ENCODE peak calls at places on chromosomes 4 and X, in five cellular contexts. N is H1, V is GM12878, P is HepG2, U is NT2/D1. L is an unnamed sample.
A peak's percentile ranks its signal among the peaks of the same experiment; 100 is the strongest.

GRCh38 chrX:135931644-135932487 is 38.4 kb downstream of the SAGE1 start:
- DNase-seq in N (peak; percentile 64), V (no peak), P (peak; percentile 15), U (peak; percentile 8), L (peak; percentile 49)

GRCh38 chr4:185840201-185840600 is 28.2 kb upstream of the SORBS2 start:
- DNase-seq in N (no peak), V (no peak), P (no peak), U (no peak), L (no peak)

GRCh38 chrX:143648705-143649104 is 12.8 kb upstream of the SLITRK4 start:
- DNase-seq in N (no peak), V (no peak), P (no peak), U (no peak), L (no peak)

GRCh38 chrX:71420686-71421085 is 54.5 kb downstream of the TAF1 start:
- DNase-seq in N (peak; percentile 46), V (no peak), P (no peak), U (no peak), L (no peak)

GRCh38 chr4:48939785-48940184 is 33.2 kb upstream of the OCIAD2 start:
- DNase-seq in N (no peak), V (no peak), P (no peak), U (no peak), L (no peak)

GRCh38 chrX:136867096-136867491 is 13.4 kb downstream of the RBMX start:
- DNase-seq in N (no peak), V (no peak), P (no peak), U (no peak), L (no peak)

GRCh38 chr4:89509708-89510269 is 202.2 kb upstream of the GPRIN3 start:
- DNase-seq in N (no peak), V (peak; percentile 31), P (no peak), U (no peak), L (no peak)

GRCh38 chrX:148316446-148316845 is 184.0 kb upstream of the AFF2 start:
- DNase-seq in N (no peak), V (no peak), P (no peak), U (no peak), L (no peak)

GRCh38 chr4:113040793-113041192 is 8.7 kb upstream of the ANK2 start:
- DNase-seq in N (no peak), V (no peak), P (no peak), U (no peak), L (no peak)

GRCh38 chr4:39574946-39575345 is 47.7 kb upstream of the UGDH start:
- DNase-seq in N (no peak), V (no peak), P (no peak), U (no peak), L (no peak)

GRCh38 chr4:100569196-100569595 is 51.4 kb upstream of the EMCN start:
- DNase-seq in N (no peak), V (no peak), P (no peak), U (no peak), L (no peak)

GRCh38 chr4:33882246-33882990 is 2361.9 kb downstream of the ARAP2 start:
- DNase-seq in N (no peak), V (no peak), P (no peak), U (no peak), L (no peak)

GRCh38 chrX:103329991-103330390 is at the start of gene TCEAL7:
- DNase-seq in N (no peak), V (no peak), P (no peak), U (no peak), L (no peak)

GRCh38 chr4:13143704-13144103 is 340.4 kb downstream of the RAB28 start:
- DNase-seq in N (no peak), V (no peak), P (no peak), U (no peak), L (no peak)

GRCh38 chrX:120213438-120214265 is 37.0 kb upstream of the ZBTB33 start:
- DNase-seq in N (peak; percentile 72), V (peak; percentile 36), P (peak; percentile 35), U (peak; percentile 64), L (peak; percentile 81)

GRCh38 chr4:151231915-151232595 is 44.9 kb upstream of the PRSS48 start:
- DNase-seq in N (no peak), V (no peak), P (no peak), U (no peak), L (no peak)

GRCh38 chrX:106302304-106302703 is 134.2 kb downstream of the PWWP3B start:
- DNase-seq in N (no peak), V (no peak), P (peak; percentile 41), U (no peak), L (no peak)

GRCh38 chrX:14697453-14697852 is 168.1 kb downstream of the GLRA2 start:
- DNase-seq in N (peak; percentile 55), V (no peak), P (peak; percentile 23), U (peak; percentile 40), L (peak; percentile 60)

GRCh38 chrX:68827848-68828562 is 816 bp upstream of the EFNB1 start:
- DNase-seq in N (peak; percentile 87), V (no peak), P (peak; percentile 55), U (peak; percentile 89), L (peak; percentile 80)

GRCh38 chrX:85851418-85851817 is 195.9 kb downstream of the CHM start:
- DNase-seq in N (peak; percentile 46), V (no peak), P (peak; percentile 14), U (no peak), L (peak; percentile 32)

GRCh38 chr4:94545296-94545695 is 93.6 kb downstream of the PDLIM5 start:
- DNase-seq in N (no peak), V (no peak), P (peak; percentile 71), U (no peak), L (no peak)

GRCh38 chr4:17762705-17763104 is 18.7 kb downstream of the FAM184B start:
- DNase-seq in N (no peak), V (no peak), P (peak; percentile 25), U (no peak), L (peak; percentile 34)

GRCh38 chr4:111535792-111536191 is 609.5 kb upstream of the FAM241A start:
- DNase-seq in N (no peak), V (no peak), P (no peak), U (no peak), L (no peak)

GRCh38 chr4:56129431-56129861 is 180.7 kb downstream of the CEP135 start:
- DNase-seq in N (peak; percentile 72), V (no peak), P (peak; percentile 56), U (no peak), L (peak; percentile 20)

GRCh38 chr4:146495277-146495676 is 26.5 kb downstream of the SLC10A7 start:
- DNase-seq in N (no peak), V (no peak), P (peak; percentile 1), U (no peak), L (no peak)

GRCh38 chr4:174669278-174669677 is 147.0 kb upstream of the HPGD start:
- DNase-seq in N (no peak), V (no peak), P (no peak), U (no peak), L (no peak)

GRCh38 chr4:168589154-168589553 is 92.3 kb downstream of the PALLD start:
- DNase-seq in N (no peak), V (no peak), P (no peak), U (no peak), L (no peak)

GRCh38 chr4:135672202-135672601 is 1470.6 kb upstream of the PABPC4L start:
- DNase-seq in N (no peak), V (no peak), P (no peak), U (no peak), L (no peak)

GRCh38 chrX:13835825-13836224 is 18.9 kb upstream of the GPM6B start:
- DNase-seq in N (no peak), V (no peak), P (no peak), U (no peak), L (no peak)

GRCh38 chr4:10109995-10110670 is 6.5 kb downstream of the WDR1 start:
- DNase-seq in N (no peak), V (no peak), P (no peak), U (no peak), L (no peak)

GRCh38 chr4:174423257-174423944 is 98.9 kb downstream of the HPGD start:
- DNase-seq in N (no peak), V (no peak), P (no peak), U (no peak), L (no peak)

GRCh38 chr4:68499021-68499420 is 51.8 kb downstream of the TMPRSS11E start:
- DNase-seq in N (no peak), V (no peak), P (no peak), U (no peak), L (no peak)

GRCh38 chrX:132704769-132705168 is 215.9 kb upstream of the MBNL3 start:
- DNase-seq in N (no peak), V (no peak), P (no peak), U (peak; percentile 20), L (no peak)

GRCh38 chrX:134542485-134542884 is 82.5 kb downstream of the HPRT1 start:
- DNase-seq in N (no peak), V (no peak), P (no peak), U (no peak), L (no peak)

GRCh38 chr4:139691-140090 is 15.4 kb downstream of the ZNF718 start:
- DNase-seq in N (no peak), V (no peak), P (no peak), U (no peak), L (no peak)

GRCh38 chr4:155960522-155960921 is 6.9 kb upstream of the CTSO start:
- DNase-seq in N (no peak), V (no peak), P (no peak), U (no peak), L (no peak)
- TF ChIP-seq SUZ12 in N (no peak), V (no peak), P (no peak), U (no peak), L (no peak)

DNA sequence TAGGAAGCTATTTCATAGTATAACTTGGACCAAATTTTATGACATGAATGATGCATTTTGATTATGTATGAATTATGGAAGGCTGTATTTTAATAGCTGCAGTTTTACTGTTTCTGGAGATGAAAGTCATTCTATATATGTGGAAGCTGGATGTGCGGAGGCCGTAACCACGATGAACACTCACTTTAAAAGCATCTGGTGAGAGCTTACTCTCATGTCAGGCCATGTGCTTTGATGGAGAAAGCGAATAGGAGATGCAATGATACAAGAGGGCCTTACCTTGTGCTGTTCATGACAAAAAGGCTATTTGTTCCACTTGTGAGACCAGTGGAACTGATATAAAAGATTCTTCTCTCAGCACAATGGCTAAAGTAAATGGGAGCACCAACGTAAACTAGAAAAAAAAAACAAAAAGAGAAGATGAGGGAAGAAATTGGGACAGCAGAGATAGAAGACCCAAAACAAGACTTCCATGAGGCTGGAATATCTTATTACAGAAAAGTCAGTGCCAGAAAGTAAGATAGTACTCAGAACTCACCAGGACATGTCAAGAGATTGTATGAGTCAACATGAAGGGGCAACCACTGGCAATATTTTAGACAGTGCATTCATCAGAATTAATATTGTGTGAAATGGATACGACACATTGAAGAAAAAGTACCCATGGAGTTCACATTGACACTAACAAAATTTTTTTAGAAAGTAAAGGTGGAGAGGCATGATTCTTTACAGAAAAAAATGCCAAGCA is 63.3 kb upstream of the GAB1 start:
- DNase-seq in N (no peak), V (no peak), P (no peak), U (no peak), L (no peak)
- TF ChIP-seq SUZ12 in N (no peak), V (no peak), P (no peak), U (no peak), L (no peak)

DNA sequence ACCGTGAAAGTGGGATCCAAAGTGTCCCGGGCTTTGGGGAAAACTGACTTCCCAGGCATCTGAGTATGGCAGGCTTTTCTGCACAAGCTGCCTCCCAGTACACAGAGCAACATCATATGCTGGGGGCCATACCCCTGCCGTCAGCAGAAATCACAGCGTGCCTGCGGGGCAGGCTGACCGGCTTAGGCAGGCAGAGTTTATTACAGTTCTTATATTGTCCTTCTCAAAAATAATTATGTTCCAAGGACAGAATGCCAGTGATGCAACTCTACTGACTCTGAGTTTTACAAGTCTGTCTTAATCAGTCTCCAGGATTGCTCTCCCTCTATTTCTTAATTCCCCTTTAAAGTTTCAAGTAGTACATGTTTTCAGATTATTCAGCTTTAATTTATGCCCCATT is 37.0 kb downstream of the IL21 start:
- DNase-seq in N (no peak), V (no peak), P (no peak), U (no peak), L (peak; percentile 26)
- TF ChIP-seq SUZ12 in N (no peak), V (no peak), P (no peak), U (no peak), L (no peak)

GRCh38 chr4:23889814-23890269 is at the start of gene PPARGC1A:
- DNase-seq in N (no peak), V (no peak), P (peak; percentile 80), U (no peak), L (peak; percentile 50)
- TF ChIP-seq SUZ12 in N (no peak), V (no peak), P (no peak), U (no peak), L (no peak)